ENCODE peak calls at places on chromosomes 12 and 14, in four cellular contexts. Y is gastrocnemius medialis; S is fibroblast of lung; I is naive thymus-derived CD4-positive, alpha-beta T cell. C is an unnamed sample.
A peak's percentile ranks its signal among the peaks of the same experiment; 100 is the strongest.

GRCh38 chr12:46872135-46872534 is 46.3 kb upstream of the SLC38A4 start:
- DNase-seq in I (no peak), S (peak; percentile 52), Y (no peak), C (no peak)

GRCh38 chr14:24909523-24910302 is 140.2 kb downstream of the STXBP6 start:
- DNase-seq in S (no peak), Y (no peak), I (no peak), C (no peak)

GRCh38 chr14:96086574-96087077 is 47.5 kb downstream of the C14orf132 start:
- DNase-seq in I (no peak), S (peak; percentile 42), Y (no peak), C (no peak)

GRCh38 chr14:75675265-75675960 is 14.4 kb downstream of the TTLL5 start:
- DNase-seq in S (no peak), I (no peak), Y (no peak), C (no peak)

GRCh38 chr12:95412826-95413311 is 61.1 kb upstream of the METAP2 start:
- DNase-seq in Y (no peak), S (peak; percentile 99), I (no peak), C (no peak)

GRCh38 chr14:77037886-77038511 is 9.5 kb upstream of the IRF2BPL start:
- DNase-seq in I (peak; percentile 61), S (peak; percentile 50), Y (no peak), C (peak; percentile 79)

GRCh38 chr12:121718653-121719239 is 6.2 kb downstream of the TMEM120B start:
- DNase-seq in S (no peak), Y (no peak), I (no peak), C (no peak)

GRCh38 chr12:12954361-12954760 is 2.4 kb upstream of the GPRC5D start:
- DNase-seq in S (no peak), I (no peak), Y (no peak), C (no peak)

GRCh38 chr12:59636945-59637656 is 41.3 kb downstream of the SLC16A7 start:
- DNase-seq in I (no peak), Y (no peak), S (no peak), C (no peak)

GRCh38 chr14:91899213-91899612 is 31.9 kb upstream of the TC2N start:
- DNase-seq in S (no peak), I (no peak), Y (no peak), C (no peak)

GRCh38 chr12:100578923-100579322 is 5.4 kb downstream of the GAS2L3 start:
- DNase-seq in Y (no peak), S (no peak), I (no peak), C (no peak)

GRCh38 chr14:65637780-65638179 is 225.2 kb downstream of the FUT8 start:
- DNase-seq in Y (no peak), S (no peak), I (peak; percentile 52), C (no peak)

GRCh38 chr12:100668939-100669536 is 95.6 kb downstream of the GAS2L3 start:
- DNase-seq in S (peak; percentile 60), Y (no peak), I (peak; percentile 54), C (peak; percentile 6)

GRCh38 chr14:74983343-74983742 is 19.4 kb upstream of the EIF2B2 start:
- DNase-seq in I (no peak), S (no peak), Y (no peak), C (no peak)

GRCh38 chr14:75088566-75089373 is 19.3 kb downstream of the ZC2HC1C start:
- DNase-seq in S (peak; percentile 70), Y (peak; percentile 9), I (no peak), C (peak; percentile 37)

GRCh38 chr12:89469361-89469760 is 55.2 kb downstream of the GALNT4 start:
- DNase-seq in I (no peak), S (peak; percentile 47), Y (no peak), C (peak; percentile 62)

GRCh38 chr12:108591267-108591980 is 6.5 kb downstream of the TMEM119 start:
- DNase-seq in Y (no peak), I (no peak), S (no peak), C (no peak)

GRCh38 chr12:111314949-111315539 is 53.9 kb downstream of the PHETA1 start:
- DNase-seq in Y (no peak), I (no peak), S (no peak), C (no peak)

GRCh38 chr12:77943466-77943865 is 112.8 kb downstream of the NAV3 start:
- DNase-seq in S (peak; percentile 86), I (no peak), Y (no peak), C (no peak)

GRCh38 chr14:98477935-98478334 is 794.1 kb downstream of the BCL11B start:
- DNase-seq in S (no peak), Y (no peak), I (no peak), C (no peak)

GRCh38 chr12:29427964-29428363 is 47.0 kb upstream of the ERGIC2 start:
- DNase-seq in Y (no peak), S (no peak), I (no peak), C (peak; percentile 24)

GRCh38 chr12:64759035-64759894 is at the start of gene GNS:
- DNase-seq in S (peak; percentile 93), I (peak; percentile 99), Y (peak; percentile 95), C (peak; percentile 94)

GRCh38 chr14:105473677-105474477 is 744 bp upstream of the CRIP2 start:
- DNase-seq in S (peak; percentile 86), Y (no peak), I (peak; percentile 55), C (peak; percentile 68)

GRCh38 chr14:81771876-81772275 is 238.2 kb upstream of the SEL1L start:
- DNase-seq in I (no peak), S (no peak), Y (no peak), C (no peak)

GRCh38 chr12:117968826-117969659 is at the start of gene KSR2:
- DNase-seq in Y (no peak), I (peak; percentile 59), S (no peak), C (peak; percentile 43)

GRCh38 chr14:84458881-84459280 is 1071.1 kb upstream of the FLRT2 start:
- DNase-seq in S (no peak), Y (no peak), I (no peak), C (no peak)

GRCh38 chr12:65518771-65519170 is 240.3 kb downstream of the MSRB3 start:
- DNase-seq in Y (no peak), I (no peak), S (no peak), C (no peak)

GRCh38 chr12:75908961-75909699 is 122.4 kb downstream of the PHLDA1 start:
- DNase-seq in S (peak; percentile 87), I (no peak), Y (peak; percentile 30), C (no peak)

GRCh38 chr12:13101854-13102375 is 1.6 kb downstream of the GSG1 start:
- DNase-seq in Y (no peak), I (no peak), S (peak; percentile 36), C (no peak)

GRCh38 chr12:64675795-64676194 is 65.5 kb downstream of the RASSF3 start:
- DNase-seq in Y (no peak), S (peak; percentile 71), I (no peak), C (no peak)

GRCh38 chr12:124148481-124148880 is 146.4 kb upstream of the RFLNA start:
- DNase-seq in I (no peak), Y (no peak), S (no peak), C (no peak)
- H3K27me3 ChIP-seq in I (no peaks in the 10 kb centered on the region), Y (no peaks in the 10 kb centered on the region), S (no peaks in the 10 kb centered on the region), C (no peaks in the 10 kb centered on the region)

DNA sequence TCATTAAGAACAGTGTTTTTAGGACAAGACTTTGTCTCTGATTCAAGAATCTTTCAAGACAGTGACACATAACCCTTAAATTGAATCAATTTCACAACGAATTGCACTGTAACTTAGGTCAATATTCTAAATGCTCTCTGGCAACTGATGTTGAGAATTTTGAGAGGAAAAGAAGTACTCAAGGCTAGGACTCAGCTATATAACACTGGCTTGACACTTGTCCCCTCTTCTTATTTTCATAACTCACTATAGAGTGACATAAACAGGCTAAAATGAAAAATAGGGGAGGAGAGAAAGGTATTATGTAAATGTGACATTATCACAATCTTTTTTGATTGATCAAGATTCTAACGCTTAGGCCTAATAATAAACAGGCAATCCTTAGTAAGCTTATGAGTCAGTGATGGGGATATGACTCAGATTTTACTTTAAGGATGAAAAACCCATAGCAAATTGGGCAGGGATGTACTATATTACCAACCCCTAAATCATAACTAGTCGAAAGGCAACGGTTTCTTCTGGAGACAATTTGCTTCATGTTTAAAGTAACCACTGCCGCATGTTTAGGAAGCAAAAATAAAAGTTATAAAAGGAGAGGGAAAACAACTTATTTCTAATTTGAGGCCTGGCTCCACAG is 10.9 kb downstream of the BTG1 start:
- DNase-seq in Y (no peak), I (no peak), S (peak; percentile 86), C (no peak)
- H3K4me1 ChIP-seq in Y (peaks cover 73% of the 10 kb centered on the region), I (peaks cover 51% of the 10 kb centered on the region), S (peaks cover 22% of the 10 kb centered on the region), C (peaks cover 76% of the 10 kb centered on the region)

DNA sequence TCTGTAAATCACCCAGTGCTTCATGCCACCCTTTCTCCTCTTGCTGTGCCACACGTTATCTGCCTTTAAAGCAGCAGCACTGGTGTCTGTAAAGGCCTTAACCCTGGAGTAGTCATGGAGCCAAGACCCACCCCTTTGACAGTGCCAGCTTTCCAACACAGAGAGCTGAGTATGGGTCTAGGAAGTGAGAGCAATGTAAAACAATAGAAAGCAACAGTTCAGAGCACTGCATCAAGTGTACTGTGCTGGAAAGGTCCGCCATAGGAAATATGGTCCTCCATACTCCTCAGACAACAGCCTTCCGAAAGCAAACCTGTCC is 139.5 kb downstream of the DAD1 start:
- DNase-seq in I (no peak), Y (no peak), S (no peak), C (no peak)
- H3K27me3 ChIP-seq in I (no peaks in the 10 kb centered on the region), Y (no peaks in the 10 kb centered on the region), S (peaks cover 7% of the 10 kb centered on the region), C (no peaks in the 10 kb centered on the region)

GRCh38 chr12:27693403-27693802 is 2.8 kb upstream of the REP15 start:
- DNase-seq in Y (no peak), S (no peak), I (no peak), C (no peak)
- H3K4me1 ChIP-seq in Y (no peaks in the 10 kb centered on the region), S (no peaks in the 10 kb centered on the region), I (no peaks in the 10 kb centered on the region), C (no peaks in the 10 kb centered on the region)

DNA sequence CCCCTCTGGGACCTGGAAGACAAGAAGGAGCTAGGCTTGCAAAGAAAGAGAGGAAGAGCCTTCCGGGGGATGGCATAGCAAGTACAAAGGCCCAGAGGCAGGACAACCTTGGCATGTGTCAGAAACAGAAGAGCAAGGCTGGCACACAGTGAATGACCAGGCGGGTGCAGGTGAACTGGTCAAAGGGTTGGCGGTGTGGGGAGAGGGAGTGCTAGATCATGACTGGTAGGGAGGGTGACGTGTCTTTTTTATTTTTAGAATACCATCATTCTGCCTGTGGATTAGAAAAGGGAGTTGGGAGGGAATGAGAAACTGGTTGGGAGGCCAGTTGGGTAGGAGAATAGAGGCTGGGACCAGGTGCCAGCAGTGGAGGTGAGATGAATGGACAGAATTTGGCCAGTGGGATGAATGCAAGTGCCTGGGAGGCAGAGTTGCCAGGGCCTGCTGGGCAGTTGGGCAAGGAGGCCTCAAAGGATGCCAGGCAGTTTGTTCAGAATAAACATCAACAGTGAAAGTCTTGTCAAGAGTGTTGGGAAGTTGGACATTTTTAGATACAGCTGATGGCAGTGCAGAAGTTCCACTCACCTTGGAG is 168.3 kb downstream of the CACNA1C start:
- DNase-seq in S (no peak), Y (no peak), I (no peak), C (no peak)
- H3K27me3 ChIP-seq in S (no peaks in the 10 kb centered on the region), Y (no peaks in the 10 kb centered on the region), I (no peaks in the 10 kb centered on the region), C (no peaks in the 10 kb centered on the region)

GRCh38 chr12:62657363-62657632 is 190.7 kb downstream of the MON2 start:
- DNase-seq in Y (no peak), S (no peak), I (no peak), C (no peak)
- H3K4me1 ChIP-seq in Y (no peaks in the 10 kb centered on the region), S (peaks cover 4% of the 10 kb centered on the region), I (peaks cover 4% of the 10 kb centered on the region), C (peaks cover 6% of the 10 kb centered on the region)

GRCh38 chr14:69675877-69676416 is 64.6 kb downstream of the SUSD6 start:
- DNase-seq in Y (no peak), I (no peak), S (no peak), C (no peak)
- H3K27me3 ChIP-seq in Y (no peaks in the 10 kb centered on the region), I (no peaks in the 10 kb centered on the region), S (no peaks in the 10 kb centered on the region), C (no peaks in the 10 kb centered on the region)

DNA sequence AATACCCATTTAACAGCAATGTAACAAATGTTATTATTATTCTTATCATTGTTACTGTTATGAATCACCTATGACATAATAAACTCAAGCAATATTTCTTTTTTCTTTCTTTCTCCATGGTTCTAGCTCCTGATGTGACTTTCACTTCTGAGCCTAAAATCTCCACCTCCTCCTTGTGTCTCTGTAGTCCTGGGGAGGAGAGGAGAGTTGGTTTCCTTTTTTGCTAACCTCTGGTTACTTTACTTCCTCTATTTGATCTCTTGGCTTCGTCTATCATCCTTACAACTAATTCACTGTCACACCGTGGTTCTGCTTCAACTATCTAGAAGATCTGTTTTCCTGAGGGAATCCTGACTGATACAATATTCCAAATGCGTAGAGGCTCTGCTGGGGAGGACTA is 456.6 kb downstream of the VRK1 start:
- DNase-seq in Y (no peak), I (no peak), S (no peak), C (no peak)
- H3K4me1 ChIP-seq in Y (no peaks in the 10 kb centered on the region), I (peaks cover 8% of the 10 kb centered on the region), S (no peaks in the 10 kb centered on the region), C (peaks cover 14% of the 10 kb centered on the region)